ENCODE peak calls at places on chromosome 5, in five cellular contexts. L, X, F, G and M are unnamed samples.

GRCh38 chr5:181232593-181232992 is 9.5 kb downstream of the TRIM41 start:
- DNase-seq in X (no peak), F (no peak), L (no peak), G (no peak), M (no peak)

GRCh38 chr5:142151436-142152382 is 43.1 kb downstream of the NDFIP1 start:
- DNase-seq in L (peak; percentile 61), G (peak; percentile 72), X (no peak), F (peak; percentile 65), M (no peak)

GRCh38 chr5:164370841-164371240 is 865.4 kb downstream of the MAT2B start:
- DNase-seq in F (no peak), L (no peak), G (no peak), X (no peak), M (no peak)

GRCh38 chr5:14816374-14816998 is 55.1 kb downstream of the ANKH start:
- DNase-seq in X (no peak), L (no peak), F (peak; percentile 31), G (no peak), M (no peak)

GRCh38 chr5:27172708-27173107 is 134.3 kb upstream of the CDH9 start:
- DNase-seq in F (no peak), G (no peak), X (no peak), L (no peak), M (no peak)

GRCh38 chr5:2335727-2336515 is 415.6 kb downstream of the IRX2 start:
- DNase-seq in L (no peak), F (no peak), X (no peak), G (no peak), M (no peak)

GRCh38 chr5:114977979-114978573 is 191.6 kb downstream of the TRIM36 start:
- DNase-seq in G (no peak), X (no peak), L (no peak), F (no peak), M (no peak)

GRCh38 chr5:69271376-69271775 is 36.7 kb downstream of the CDK7 start:
- DNase-seq in L (no peak), X (no peak), G (no peak), F (peak; percentile 68), M (no peak)

GRCh38 chr5:133706732-133707430 is 94.5 kb upstream of the FSTL4 start:
- DNase-seq in F (peak; percentile 69), X (no peak), G (peak; percentile 22), L (no peak), M (no peak)

GRCh38 chr5:121963409-121963808 is 1.6 kb downstream of the SRFBP1 start:
- DNase-seq in G (no peak), F (no peak), X (no peak), L (no peak), M (no peak)

GRCh38 chr5:84393969-84394368 is 9.3 kb upstream of the EDIL3 start:
- DNase-seq in F (peak; percentile 92), L (no peak), X (no peak), G (no peak), M (peak; percentile 73)

GRCh38 chr5:142360607-142361120 is 35.8 kb upstream of the SPRY4 start:
- DNase-seq in F (peak; percentile 75), X (no peak), G (peak; percentile 90), L (no peak), M (no peak)

GRCh38 chr5:171442287-171443042 is 23.0 kb downstream of the FGF18 start:
- DNase-seq in L (peak; percentile 46), X (no peak), F (peak; percentile 65), G (no peak), M (no peak)

GRCh38 chr5:181281984-181282316 is 21.0 kb upstream of the TRIM52 start:
- DNase-seq in G (no peak), F (no peak), X (no peak), L (peak; percentile 41), M (no peak)

DNA sequence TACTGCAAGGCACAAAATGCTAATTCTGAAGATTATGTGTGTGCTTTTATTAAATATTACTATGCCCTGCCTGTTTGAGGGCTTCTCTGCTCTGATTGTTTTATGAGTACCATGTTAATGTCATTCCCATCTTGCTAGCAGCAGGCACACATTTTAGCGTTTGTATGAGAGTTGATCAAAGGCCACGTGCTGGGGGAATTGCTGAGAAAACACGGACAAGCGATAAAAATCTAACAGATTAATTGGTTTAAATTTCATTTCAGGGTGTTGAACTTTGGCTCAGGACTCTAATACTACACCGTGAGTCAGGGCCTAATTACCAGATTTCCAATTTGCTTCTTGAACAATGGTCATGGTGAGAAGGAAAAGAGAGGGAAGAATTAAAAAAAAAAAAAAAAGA is 298.4 kb downstream of the EBF1 start:
- DNase-seq in X (no peak), F (no peak), G (no peak), L (no peak), M (no peak)
- H3K4me1 ChIP-seq in X (no peaks in the 10 kb centered on the region), F (no peaks in the 10 kb centered on the region), G (no peaks in the 10 kb centered on the region), L (no peaks in the 10 kb centered on the region), M (no peaks in the 10 kb centered on the region)

GRCh38 chr5:107671742-107672211 is 1.0 kb upstream of the EFNA5 start:
- DNase-seq in G (peak; percentile 84), F (peak; percentile 82), L (no peak), X (no peak), M (peak; percentile 77)

GRCh38 chr5:107669543-107670027 is 1.2 kb downstream of the EFNA5 start:
- DNase-seq in L (no peak), X (no peak), F (peak; percentile 50), G (no peak), M (peak; percentile 80)

GRCh38 chr5:107672212-107673105 is 1.7 kb upstream of the EFNA5 start:
- DNase-seq in F (peak; percentile 98), L (peak; percentile 27), X (peak; percentile 95), G (peak; percentile 96), M (peak; percentile 93)

GRCh38 chr5:107670028-107670926 is 460 bp downstream of the EFNA5 start:
- DNase-seq in L (no peak), G (peak; percentile 77), X (no peak), F (peak; percentile 53), M (peak; percentile 79)

GRCh38 chr5:107670927-107671741 is at the start of gene EFNA5:
- DNase-seq in G (peak; percentile 85), F (peak; percentile 70), L (no peak), X (no peak), M (peak; percentile 76)
- H3K27ac ChIP-seq in G (peak within 1 kb of the TSS; percentile 74), F (peak within 1 kb of the TSS; percentile 75), L (no peak within 1 kb of the TSS), X (peak within 1 kb of the TSS; percentile 3), M (peak within 1 kb of the TSS; percentile 81)

GRCh38 chr5:8907168-8907868 is 638.6 kb downstream of the SEMA5A start:
- DNase-seq in F (peak; percentile 92), X (no peak), G (no peak), L (no peak), M (no peak)

GRCh38 chr5:8906303-8906967 is 639.4 kb downstream of the SEMA5A start:
- DNase-seq in G (no peak), L (no peak), X (no peak), F (peak; percentile 91), M (no peak)

GRCh38 chr5:8905021-8905420 is 640.9 kb downstream of the SEMA5A start:
- DNase-seq in F (peak; percentile 65), L (no peak), G (no peak), X (no peak), M (no peak)

GRCh38 chr5:8912106-8912505 is 633.8 kb downstream of the SEMA5A start:
- DNase-seq in X (no peak), F (peak; percentile 66), L (no peak), G (no peak), M (no peak)

DNA sequence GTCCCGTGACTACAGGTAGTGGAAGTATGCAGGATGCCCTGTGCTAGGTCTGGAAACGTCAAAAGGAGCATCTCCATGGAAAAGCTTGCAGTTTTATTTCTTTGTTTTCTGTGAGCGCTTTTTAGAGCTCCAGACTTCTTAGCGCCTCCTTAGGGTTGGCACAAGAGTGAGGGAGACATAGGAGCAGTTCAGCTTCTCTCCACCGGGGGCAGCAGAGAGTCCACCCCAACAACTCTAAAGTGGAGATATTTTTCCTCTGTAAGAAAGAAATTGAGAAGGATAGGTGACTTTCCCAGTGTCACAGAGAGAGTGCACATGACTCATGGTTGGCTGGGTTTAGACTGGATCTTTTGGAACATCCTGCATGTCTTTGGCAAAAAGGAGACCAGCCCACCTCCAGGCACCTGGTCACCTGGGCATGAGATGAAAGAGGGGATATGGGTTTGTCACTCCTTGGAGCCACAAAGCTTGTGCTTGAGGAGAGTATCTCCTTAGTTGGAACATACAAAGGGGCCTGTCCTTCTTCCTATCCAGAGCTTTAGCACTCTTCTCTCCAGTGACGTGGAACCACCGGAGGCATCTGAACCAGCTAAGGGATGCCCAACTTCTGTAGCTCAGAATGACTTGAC is 637.7 kb downstream of the SEMA5A start:
- DNase-seq in L (peak; percentile 66), G (peak; percentile 91), X (peak; percentile 68), F (peak; percentile 23), M (no peak)
- H3K9ac ChIP-seq in L (no peak overlapping the region), G (no peak overlapping the region), X (no peak overlapping the region), F (no peak overlapping the region), M (no peak overlapping the region)

GRCh38 chr5:138022912-138023311 is 10.0 kb downstream of the FAM13B start:
- DNase-seq in G (no peak), X (no peak), L (no peak), F (no peak), M (no peak)
- H3K4me1 ChIP-seq in G (peaks cover 7% of the 10 kb centered on the region), X (no peaks in the 10 kb centered on the region), L (peaks cover 5% of the 10 kb centered on the region), F (no peaks in the 10 kb centered on the region), M (no peaks in the 10 kb centered on the region)

DNA sequence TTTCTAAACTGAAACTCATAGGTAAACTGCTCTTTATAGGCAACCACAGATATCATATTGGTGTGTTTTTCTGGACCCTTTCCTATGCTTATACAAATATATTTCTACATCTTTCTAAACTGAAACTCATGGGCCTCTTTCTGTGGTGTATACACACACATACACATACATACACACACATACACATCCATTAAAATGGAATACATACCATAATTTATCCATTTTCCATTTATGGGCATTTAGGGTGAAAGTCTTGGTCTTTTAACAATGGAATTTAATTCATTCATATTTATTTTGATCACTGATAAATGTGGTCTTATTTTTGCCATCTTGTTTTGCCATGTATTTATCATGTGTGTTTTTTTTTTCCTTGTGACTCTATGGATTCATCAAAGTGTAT is 44.1 kb downstream of the SLC22A5 start:
- DNase-seq in X (no peak), G (no peak), F (no peak), L (no peak), M (no peak)
- H3K27ac ChIP-seq in X (no peak overlapping the region), G (no peak overlapping the region), F (peak overlapping the region; percentile 34), L (no peak overlapping the region), M (peak overlapping the region; percentile 16)